ENCODE peak calls at places on chromosome 6, in nine cellular contexts. Z is cardiac septum, F is A549, O is mammary epithelial cell, H is left ventricle myocardium inferior, U is ovary, S is NCI-H526 treated with DMSO at 0.1 percent for 48 hours, K is fibroblast of lung, X is kidney glomerular epithelial cell. I is an unnamed sample.

GRCh38 chr6:3247255-3248146 is 11.2 kb upstream of the PSMG4 start:
- DNase-seq in Z (no peak), F (peak), O (peak), H (no peak), U (peak), S (peak), K (peak), X (peak), I (peak)

GRCh38 chr6:139587469-139587868 is 213.0 kb upstream of the CITED2 start:
- DNase-seq in Z (no peak), F (peak), O (peak), H (no peak), U (no peak), S (no peak), K (peak), X (peak), I (peak)

GRCh38 chr6:47655719-47656595 is 42.4 kb upstream of the ADGRF4 start:
- DNase-seq in Z (no peak), F (peak), O (peak), H (no peak), U (no peak), S (no peak), K (peak), X (no peak), I (no peak)

GRCh38 chr6:41182069-41183034 is 18.6 kb downstream of the TREML2 start:
- DNase-seq in Z (peak), F (peak), O (peak), H (no peak), U (no peak), S (peak), K (peak), X (peak), I (peak)

GRCh38 chr6:170174124-170174770 is 116.6 kb downstream of the DLL1 start:
- DNase-seq in Z (peak), F (no peak), O (no peak), H (peak), U (peak), S (no peak), K (no peak), X (no peak), I (no peak)

GRCh38 chr6:51844391-51844735 is 243.1 kb downstream of the PKHD1 start:
- DNase-seq in Z (no peak), F (no peak), O (no peak), H (no peak), U (no peak), S (peak), K (no peak), X (peak), I (no peak)

GRCh38 chr6:38215651-38216319 is 396.3 kb downstream of the ZFAND3 start:
- DNase-seq in Z (no peak), F (no peak), O (no peak), H (no peak), U (no peak), S (no peak), K (no peak), X (no peak), I (no peak)

GRCh38 chr6:43489277-43490072 is 12.1 kb downstream of the TJAP1 start:
- DNase-seq in Z (no peak), F (no peak), O (no peak), H (no peak), U (no peak), S (no peak), K (no peak), X (no peak), I (no peak)

GRCh38 chr6:156963712-156964700 is 186.8 kb downstream of the ARID1B start:
- DNase-seq in Z (no peak), F (peak), O (peak), H (no peak), U (no peak), S (no peak), K (peak), X (no peak), I (peak)

GRCh38 chr6:114783083-114783482 is 440.3 kb upstream of the HS3ST5 start:
- DNase-seq in Z (no peak), F (no peak), O (peak), H (no peak), U (no peak), S (no peak), K (no peak), X (peak), I (no peak)

GRCh38 chr6:99348823-99349619 is 453 bp downstream of the FAXC start:
- DNase-seq in Z (no peak), F (no peak), O (no peak), H (no peak), U (no peak), S (peak), K (no peak), X (no peak), I (peak)

GRCh38 chr6:123777554-123777953 is 26.1 kb upstream of the NKAIN2 start:
- DNase-seq in Z (no peak), F (no peak), O (peak), H (no peak), U (no peak), S (peak), K (peak), X (no peak), I (no peak)

GRCh38 chr6:43396408-43397149 is 27.1 kb upstream of the ZNF318 start:
- DNase-seq in Z (no peak), F (no peak), O (peak), H (no peak), U (no peak), S (peak), K (no peak), X (no peak), I (no peak)

GRCh38 chr6:24504274-24504641 is 9.5 kb downstream of the ALDH5A1 start:
- DNase-seq in Z (no peak), F (peak), O (no peak), H (no peak), U (no peak), S (no peak), K (no peak), X (no peak), I (no peak)

GRCh38 chr6:41716516-41717446 is 18.6 kb downstream of the TFEB start:
- DNase-seq in Z (no peak), F (no peak), O (no peak), H (no peak), U (no peak), S (no peak), K (no peak), X (no peak), I (no peak)

GRCh38 chr6:26124550-26125014 is 37.4 kb downstream of the HFE start:
- DNase-seq in Z (no peak), F (no peak), O (no peak), H (no peak), U (no peak), S (peak), K (peak), X (peak), I (no peak)

GRCh38 chr6:69622230-69622629 is 174.6 kb downstream of the LMBRD1 start:
- DNase-seq in Z (no peak), F (no peak), O (no peak), H (no peak), U (no peak), S (peak), K (no peak), X (no peak), I (no peak)

GRCh38 chr6:107786709-107787588 is 37.2 kb downstream of the SCML4 start:
- DNase-seq in Z (no peak), F (no peak), O (no peak), H (no peak), U (no peak), S (no peak), K (no peak), X (no peak), I (no peak)

GRCh38 chr6:16450821-16451220 is 212.4 kb downstream of the GMPR start:
- DNase-seq in Z (no peak), F (no peak), O (no peak), H (no peak), U (no peak), S (no peak), K (no peak), X (no peak), I (peak)